ENCODE peak calls at places on chromosomes 12 and 14, in nine cellular contexts. Q, Z, G, S, E, X, R, H and T are unnamed samples.

GRCh38 chr14:70641548-70642312 is at the start of gene TTC9:
- DNase-seq in Q (no peak), Z (peak; percentile 76), G (peak; percentile 41), S (no peak), E (no peak), X (no peak), R (peak; percentile 57), H (no peak), T (no peak)

GRCh38 chr12:52020539-52021336 is 14.0 kb downstream of the TAMALIN start:
- DNase-seq in Q (no peak), Z (peak; percentile 73), G (peak; percentile 73), S (no peak), E (no peak), X (no peak), R (peak; percentile 56), H (no peak), T (no peak)

GRCh38 chr12:102462386-102462785 is 18.0 kb downstream of the IGF1 start:
- DNase-seq in Q (no peak), Z (no peak), G (no peak), S (no peak), E (no peak), X (no peak), R (no peak), H (no peak), T (no peak)

GRCh38 chr12:87405918-87406317 is 623.3 kb downstream of the C12orf50 start:
- DNase-seq in Q (no peak), Z (no peak), G (no peak), S (no peak), E (no peak), X (no peak), R (no peak), H (no peak), T (no peak)

GRCh38 chr14:89598548-89599186 is 181.6 kb upstream of the FOXN3 start:
- DNase-seq in Q (no peak), Z (no peak), G (no peak), S (no peak), E (no peak), X (peak; percentile 16), R (no peak), H (no peak), T (no peak)

GRCh38 chr12:130879781-130880389 is 8.0 kb downstream of the RAN start:
- DNase-seq in Q (no peak), Z (no peak), G (no peak), S (no peak), E (no peak), X (no peak), R (no peak), H (no peak), T (no peak)

GRCh38 chr14:95515080-95515489 is 1.4 kb downstream of the SYNE3 start:
- DNase-seq in Q (peak; percentile 82), Z (no peak), G (peak; percentile 90), S (no peak), E (peak; percentile 80), X (no peak), R (peak; percentile 35), H (no peak), T (no peak)

GRCh38 chr12:39503445-39503844 is 60.5 kb upstream of the KIF21A start:
- DNase-seq in Q (no peak), Z (no peak), G (no peak), S (no peak), E (no peak), X (peak; percentile 21), R (no peak), H (no peak), T (no peak)

GRCh38 chr12:62426095-62426488 is 40.5 kb upstream of the MON2 start:
- DNase-seq in Q (no peak), Z (no peak), G (no peak), S (no peak), E (no peak), X (no peak), R (no peak), H (no peak), T (no peak)

GRCh38 chr12:6072302-6072752 is 52.1 kb downstream of the VWF start:
- DNase-seq in Q (no peak), Z (no peak), G (no peak), S (no peak), E (no peak), X (no peak), R (no peak), H (no peak), T (no peak)

GRCh38 chr14:89349196-89350008 is 67.6 kb downstream of the FOXN3 start:
- DNase-seq in Q (no peak), Z (no peak), G (no peak), S (no peak), E (no peak), X (no peak), R (peak; percentile 57), H (no peak), T (no peak)

GRCh38 chr14:80906946-80907345 is 34.6 kb downstream of the CEP128 start:
- DNase-seq in Q (no peak), Z (no peak), G (no peak), S (no peak), E (no peak), X (no peak), R (no peak), H (no peak), T (no peak)

DNA sequence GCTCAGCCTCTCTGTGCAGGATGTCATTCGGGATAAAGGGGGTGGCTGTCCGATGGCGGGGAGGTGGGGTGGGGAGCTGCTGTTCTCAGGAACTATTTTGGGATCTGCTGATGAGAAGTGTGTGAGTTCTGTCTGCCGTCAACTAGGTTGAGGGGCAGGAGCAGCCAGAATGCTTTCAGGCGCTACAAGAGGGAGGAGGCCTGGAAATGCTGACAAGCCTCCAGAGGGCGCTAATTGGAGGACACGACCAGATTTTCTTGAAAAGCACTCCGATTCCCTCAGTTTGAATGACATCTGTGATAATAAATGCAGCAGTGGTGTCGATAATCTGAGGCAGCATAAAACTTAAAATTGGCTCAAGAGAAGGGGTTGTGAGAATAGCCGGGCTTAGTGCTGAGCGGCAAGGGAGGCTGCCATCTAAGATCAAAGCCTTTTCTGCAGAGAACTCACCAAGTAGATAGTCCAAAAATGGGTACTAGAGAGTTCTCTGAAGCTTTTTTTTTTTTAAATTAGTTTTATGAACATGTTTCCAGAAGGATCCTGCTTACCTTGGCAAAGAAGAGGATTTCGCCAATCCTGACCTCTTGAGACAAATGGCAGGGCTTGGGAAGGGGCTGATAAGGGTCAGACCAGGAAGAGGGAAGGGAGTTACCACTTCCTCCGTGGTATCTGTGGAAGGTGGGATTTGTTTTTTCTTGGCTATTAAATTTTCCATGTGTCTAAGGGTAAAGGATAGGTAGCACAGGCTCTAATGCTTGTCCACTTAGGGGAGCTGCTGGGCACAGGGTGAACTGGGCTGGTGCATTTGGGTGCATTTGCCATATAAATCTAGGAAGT is 94.4 kb downstream of the CRACR2A start:
- DNase-seq in Q (no peak), Z (no peak), G (peak; percentile 70), S (no peak), E (no peak), X (no peak), R (no peak), H (no peak), T (no peak)
- TF ChIP-seq CTCF in Q (peak; percentile 14), Z (peak; percentile 46), G (peak; percentile 81), S (peak; percentile 29), E (no peak), X (peak; percentile 42), R (no peak), H (peak; percentile 17), T (no peak)

DNA sequence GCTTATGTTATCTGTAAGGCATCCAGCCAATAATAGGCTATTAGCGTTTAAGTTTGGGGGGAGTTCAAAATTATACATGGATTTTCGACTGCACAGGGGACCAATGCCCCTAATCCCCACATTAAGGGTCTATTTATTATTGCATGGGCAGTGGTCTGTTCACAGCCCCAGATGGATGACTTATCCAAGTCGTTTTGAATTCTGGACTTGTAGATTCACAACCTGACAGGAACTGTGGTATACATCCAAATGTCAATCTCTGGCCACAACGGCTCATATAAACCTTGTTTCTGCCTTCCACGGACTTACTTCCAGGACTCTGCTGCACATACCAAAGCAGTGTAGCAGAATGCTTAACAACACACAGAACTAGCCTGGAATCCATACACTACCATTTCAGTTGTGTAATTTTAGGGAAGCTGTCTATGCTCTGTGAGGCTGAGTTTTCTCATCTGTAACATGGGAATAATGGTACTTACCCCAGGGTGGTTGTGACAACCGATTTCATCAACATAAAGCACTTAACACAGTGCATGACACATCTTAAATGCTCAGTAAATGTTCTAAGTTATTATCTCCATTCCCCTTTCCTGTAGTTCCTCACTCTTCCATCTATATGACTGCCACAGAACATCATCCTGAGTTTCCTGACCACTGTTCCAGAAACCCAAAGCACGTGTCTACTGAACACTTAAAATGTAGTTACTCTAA is 3.7 kb downstream of the DDX24 start:
- DNase-seq in Q (no peak), Z (no peak), G (no peak), S (no peak), E (no peak), X (no peak), R (no peak), H (no peak), T (no peak)
- H3K4me1 ChIP-seq in Q (peaks cover 51% of the 10 kb centered on the region), Z (peaks cover 48% of the 10 kb centered on the region), G (peaks cover 12% of the 10 kb centered on the region), S (peaks cover 3% of the 10 kb centered on the region), E (peaks cover 6% of the 10 kb centered on the region), X (peaks cover 16% of the 10 kb centered on the region), R (peaks cover 45% of the 10 kb centered on the region), H (peaks cover 41% of the 10 kb centered on the region), T (peaks cover 46% of the 10 kb centered on the region)

DNA sequence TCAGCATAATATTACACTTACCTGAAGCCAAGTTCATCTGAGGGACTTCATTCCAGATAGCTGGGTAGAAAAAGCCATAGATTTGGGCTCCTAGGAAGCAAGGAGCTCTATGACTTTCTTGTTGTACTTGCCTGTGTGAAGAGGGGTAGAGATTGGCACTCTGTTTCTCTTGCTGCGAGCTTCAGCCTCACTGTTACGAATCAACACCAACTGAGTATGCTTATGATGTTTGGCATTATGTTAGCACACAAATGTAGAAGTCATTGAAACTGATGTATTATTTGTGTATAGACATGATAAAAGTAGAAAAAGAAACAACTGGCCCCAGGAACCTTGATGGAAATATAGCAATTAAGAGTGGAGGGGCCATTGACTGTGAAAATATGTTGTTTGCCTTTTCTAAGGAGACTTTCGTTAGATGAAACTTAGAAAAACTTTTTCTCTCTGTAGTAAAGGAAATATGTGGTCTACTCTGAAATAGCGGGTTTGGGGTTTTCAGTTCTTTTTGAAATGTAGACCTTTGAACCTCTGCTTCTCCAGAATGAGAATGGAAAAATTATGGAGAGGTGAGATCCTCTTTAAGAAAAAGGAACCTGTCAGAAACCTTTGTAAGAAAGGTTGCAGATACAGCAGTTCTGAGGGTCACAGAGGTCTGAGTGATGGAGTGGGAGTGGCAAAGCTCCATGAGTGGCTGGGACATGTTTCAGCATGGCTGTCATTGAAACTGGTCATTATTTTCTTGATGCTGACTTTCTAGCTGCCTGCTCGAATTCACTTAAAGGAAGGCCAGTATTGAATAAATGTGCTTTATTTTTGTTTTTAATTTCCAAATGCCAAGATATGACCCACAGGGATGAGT is 159.9 kb downstream of the GCH1 start:
- DNase-seq in Q (no peak), Z (no peak), G (no peak), S (no peak), E (no peak), X (no peak), R (no peak), H (no peak), T (no peak)
- H3K9me3 ChIP-seq in Q (no peaks in the 10 kb centered on the region), Z (no peaks in the 10 kb centered on the region), G (no peaks in the 10 kb centered on the region), S (no peaks in the 10 kb centered on the region), E (no peaks in the 10 kb centered on the region), X (no peaks in the 10 kb centered on the region), R (no peaks in the 10 kb centered on the region), H (no peaks in the 10 kb centered on the region), T (no peaks in the 10 kb centered on the region)

DNA sequence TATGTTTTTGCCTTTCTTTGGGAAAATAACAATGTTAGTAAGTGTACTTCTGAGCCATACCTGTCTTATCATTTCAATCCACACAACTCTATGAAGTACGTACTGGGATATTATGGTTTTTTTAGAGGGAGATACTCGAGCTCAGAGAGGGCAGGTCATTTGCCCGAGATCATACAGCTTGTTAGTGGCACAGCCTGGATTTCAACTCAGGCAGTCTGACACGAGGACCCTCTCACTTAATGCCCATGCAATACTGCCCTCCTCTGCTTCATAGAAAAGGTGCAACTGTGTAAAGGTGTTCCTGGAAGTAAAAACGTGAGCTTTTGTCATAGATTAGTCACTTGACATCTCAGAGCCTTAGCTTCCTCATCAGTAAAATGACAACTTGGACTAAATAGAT is 128.0 kb downstream of the NDUFA12 start:
- DNase-seq in Q (no peak), Z (no peak), G (no peak), S (peak; percentile 86), E (no peak), X (peak; percentile 65), R (no peak), H (no peak), T (no peak)
- TF ChIP-seq CTCF in Q (no peak), Z (peak; percentile 29), G (peak; percentile 38), S (peak; percentile 68), E (no peak), X (peak; percentile 38), R (peak; percentile 21), H (peak; percentile 27), T (no peak)